ENCODE peak calls at places on chromosomes 11 and 22, in six cellular contexts. One of them, this sample, is unnamed.

GRCh38 chr22:29202231-29203192 is 3.2 kb upstream of the EMID1 start:
- DNase-seq in fibroblast of the aortic adventitia: no peak
- DNase-seq in GM12865: peak; percentile 98
- DNase-seq in fibroblast of lung: peak; percentile 24
- DNase-seq in upper lobe of right lung: no peak
- DNase-seq in IMR-90: peak; percentile 55
- DNase-seq in this sample: peak; percentile 62

GRCh38 chr11:67484847-67485311 is 2.1 kb downstream of the AIP start:
- DNase-seq in IMR-90: no peak
- DNase-seq in upper lobe of right lung: no peak
- DNase-seq in fibroblast of the aortic adventitia: no peak
- DNase-seq in GM12865: peak; percentile 85
- DNase-seq in fibroblast of lung: no peak
- DNase-seq in this sample: no peak

GRCh38 chr11:120244476-120244875 is 4.5 kb downstream of the POU2F3 start:
- DNase-seq in fibroblast of lung: no peak
- DNase-seq in upper lobe of right lung: no peak
- DNase-seq in fibroblast of the aortic adventitia: peak; percentile 27
- DNase-seq in IMR-90: peak; percentile 10
- DNase-seq in GM12865: peak; percentile 18
- DNase-seq in this sample: peak; percentile 28

GRCh38 chr11:84564180-84564866 is 1062.8 kb downstream of the DLG2 start:
- DNase-seq in fibroblast of lung: peak; percentile 46
- DNase-seq in upper lobe of right lung: no peak
- DNase-seq in GM12865: peak; percentile 52
- DNase-seq in fibroblast of the aortic adventitia: peak; percentile 65
- DNase-seq in IMR-90: peak; percentile 44
- DNase-seq in this sample: peak; percentile 68

GRCh38 chr11:75475767-75476650 is 43.0 kb upstream of the KLHL35 start:
- DNase-seq in fibroblast of lung: peak; percentile 47
- DNase-seq in upper lobe of right lung: no peak
- DNase-seq in fibroblast of the aortic adventitia: peak; percentile 61
- DNase-seq in GM12865: peak; percentile 17
- DNase-seq in IMR-90: peak; percentile 60
- DNase-seq in this sample: peak; percentile 54

GRCh38 chr11:57249384-57250319 is 12.6 kb upstream of the APLNR start:
- DNase-seq in IMR-90: peak; percentile 64
- DNase-seq in fibroblast of the aortic adventitia: peak; percentile 74
- DNase-seq in GM12865: peak; percentile 57
- DNase-seq in upper lobe of right lung: peak; percentile 80
- DNase-seq in fibroblast of lung: peak; percentile 72
- DNase-seq in this sample: peak; percentile 77

GRCh38 chr11:104653011-104653806 is 245.1 kb downstream of the CASP12 start:
- DNase-seq in fibroblast of the aortic adventitia: peak; percentile 10
- DNase-seq in GM12865: peak; percentile 0
- DNase-seq in IMR-90: no peak
- DNase-seq in upper lobe of right lung: no peak
- DNase-seq in fibroblast of lung: peak; percentile 28
- DNase-seq in this sample: peak; percentile 21

GRCh38 chr11:72950685-72951084 is 136.5 kb downstream of the ATG16L2 start:
- DNase-seq in fibroblast of the aortic adventitia: no peak
- DNase-seq in upper lobe of right lung: no peak
- DNase-seq in fibroblast of lung: no peak
- DNase-seq in GM12865: no peak
- DNase-seq in IMR-90: no peak
- DNase-seq in this sample: no peak

GRCh38 chr22:43883012-43883661 is 8.7 kb downstream of the PNPLA5 start:
- DNase-seq in fibroblast of the aortic adventitia: peak; percentile 68
- DNase-seq in fibroblast of lung: peak; percentile 79
- DNase-seq in IMR-90: peak; percentile 81
- DNase-seq in upper lobe of right lung: peak; percentile 52
- DNase-seq in GM12865: peak; percentile 81
- DNase-seq in this sample: peak; percentile 69

GRCh38 chr22:24989541-24989951 is 37.0 kb downstream of the KIAA1671 start:
- DNase-seq in fibroblast of the aortic adventitia: peak; percentile 80
- DNase-seq in fibroblast of lung: no peak
- DNase-seq in IMR-90: no peak
- DNase-seq in GM12865: no peak
- DNase-seq in upper lobe of right lung: no peak
- DNase-seq in this sample: peak; percentile 71

GRCh38 chr11:17734418-17734911 is at the start of gene KCNC1:
- DNase-seq in upper lobe of right lung: peak; percentile 67
- DNase-seq in IMR-90: peak; percentile 34
- DNase-seq in fibroblast of the aortic adventitia: peak; percentile 6
- DNase-seq in GM12865: peak; percentile 15
- DNase-seq in fibroblast of lung: peak; percentile 33
- DNase-seq in this sample: peak; percentile 33

GRCh38 chr22:32701021-32701420 is 100.5 kb upstream of the TIMP3 start:
- DNase-seq in fibroblast of the aortic adventitia: peak; percentile 28
- DNase-seq in GM12865: no peak
- DNase-seq in fibroblast of lung: peak; percentile 76
- DNase-seq in IMR-90: peak; percentile 37
- DNase-seq in upper lobe of right lung: no peak
- DNase-seq in this sample: no peak

GRCh38 chr22:41589260-41589600 is 410 bp downstream of the PMM1 start:
- DNase-seq in fibroblast of the aortic adventitia: no peak
- DNase-seq in IMR-90: no peak
- DNase-seq in fibroblast of lung: no peak
- DNase-seq in upper lobe of right lung: no peak
- DNase-seq in GM12865: peak; percentile 41
- DNase-seq in this sample: peak; percentile 24

GRCh38 chr11:128956401-128957203 is 13.9 kb upstream of the TP53AIP1 start:
- DNase-seq in GM12865: peak; percentile 65
- DNase-seq in fibroblast of the aortic adventitia: peak; percentile 83
- DNase-seq in fibroblast of lung: peak; percentile 82
- DNase-seq in IMR-90: peak; percentile 78
- DNase-seq in upper lobe of right lung: no peak
- DNase-seq in this sample: peak; percentile 81

GRCh38 chr11:35347921-35348331 is 71.4 kb downstream of the SLC1A2 start:
- DNase-seq in GM12865: no peak
- DNase-seq in fibroblast of lung: peak; percentile 59
- DNase-seq in IMR-90: peak; percentile 67
- DNase-seq in fibroblast of the aortic adventitia: peak; percentile 84
- DNase-seq in upper lobe of right lung: no peak
- DNase-seq in this sample: no peak

GRCh38 chr11:73317373-73317772 is 9.3 kb downstream of the ARHGEF17 start:
- DNase-seq in upper lobe of right lung: peak; percentile 85
- DNase-seq in GM12865: no peak
- DNase-seq in fibroblast of the aortic adventitia: peak; percentile 36
- DNase-seq in IMR-90: no peak
- DNase-seq in fibroblast of lung: no peak
- DNase-seq in this sample: no peak

GRCh38 chr22:37285937-37286336 is 3.6 kb downstream of the CYTH4 start:
- DNase-seq in fibroblast of lung: no peak
- DNase-seq in upper lobe of right lung: no peak
- DNase-seq in fibroblast of the aortic adventitia: no peak
- DNase-seq in IMR-90: no peak
- DNase-seq in GM12865: no peak
- DNase-seq in this sample: no peak

GRCh38 chr11:6622261-6623171 is 3.3 kb upstream of the TPP1 start:
- DNase-seq in upper lobe of right lung: no peak
- DNase-seq in IMR-90: no peak
- DNase-seq in fibroblast of the aortic adventitia: no peak
- DNase-seq in fibroblast of lung: no peak
- DNase-seq in GM12865: no peak
- DNase-seq in this sample: no peak

GRCh38 chr11:106815209-106815608 is 203.1 kb downstream of the GUCY1A2 start:
- DNase-seq in fibroblast of lung: no peak
- DNase-seq in GM12865: no peak
- DNase-seq in fibroblast of the aortic adventitia: no peak
- DNase-seq in IMR-90: no peak
- DNase-seq in upper lobe of right lung: no peak
- DNase-seq in this sample: no peak

GRCh38 chr11:29321293-29322132 is 695.3 kb downstream of the KCNA4 start:
- DNase-seq in fibroblast of the aortic adventitia: peak; percentile 86
- DNase-seq in IMR-90: peak; percentile 94
- DNase-seq in fibroblast of lung: peak; percentile 49
- DNase-seq in GM12865: no peak
- DNase-seq in upper lobe of right lung: no peak
- DNase-seq in this sample: peak; percentile 39

DNA sequence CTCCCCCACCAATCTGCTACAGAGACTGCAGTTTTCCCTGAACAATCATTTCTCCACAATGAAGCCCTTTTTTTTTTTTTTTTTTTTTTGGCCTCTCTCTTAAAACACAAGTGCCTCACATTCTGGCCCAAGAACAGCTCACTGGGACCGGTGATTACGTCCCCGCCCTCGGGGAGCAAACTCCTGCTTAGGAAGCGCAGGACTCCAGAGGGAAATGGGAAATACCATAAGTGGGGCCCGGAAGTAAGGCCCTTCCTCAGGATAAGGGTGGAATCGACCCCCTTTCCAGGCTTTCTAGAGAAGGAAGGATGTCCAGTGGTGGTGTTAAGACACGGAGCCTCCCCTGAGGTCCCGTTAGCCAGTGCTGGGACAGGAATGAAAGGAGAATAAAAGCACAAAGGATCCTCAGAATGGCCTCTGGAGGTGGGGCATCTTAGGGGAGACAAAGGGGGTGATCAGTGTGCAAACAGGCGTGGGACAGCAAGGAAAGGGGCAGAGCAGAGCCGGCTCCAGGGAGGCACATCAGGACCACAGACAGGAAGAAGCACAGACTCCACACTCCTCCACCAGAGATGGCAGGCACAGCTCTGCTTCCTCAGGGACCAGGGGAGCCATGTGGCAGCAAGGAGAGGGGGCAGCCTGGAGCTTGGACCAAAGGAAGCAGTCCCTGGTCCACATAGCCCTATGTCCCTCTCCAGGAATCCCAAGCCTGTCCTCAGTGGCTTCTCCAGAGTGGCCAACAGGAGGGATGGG is 61.3 kb downstream of the CHST1 start:
- DNase-seq in fibroblast of the aortic adventitia: no peak
- DNase-seq in upper lobe of right lung: no peak
- DNase-seq in GM12865: no peak
- DNase-seq in IMR-90: no peak
- DNase-seq in fibroblast of lung: no peak
- DNase-seq in this sample: no peak
- TF ChIP-seq CTCF in fibroblast of the aortic adventitia: no peak
- TF ChIP-seq CTCF in upper lobe of right lung: no peak
- TF ChIP-seq CTCF in GM12865: no peak
- TF ChIP-seq CTCF in IMR-90: no peak
- TF ChIP-seq CTCF in fibroblast of lung: no peak
- TF ChIP-seq CTCF in this sample: no peak

DNA sequence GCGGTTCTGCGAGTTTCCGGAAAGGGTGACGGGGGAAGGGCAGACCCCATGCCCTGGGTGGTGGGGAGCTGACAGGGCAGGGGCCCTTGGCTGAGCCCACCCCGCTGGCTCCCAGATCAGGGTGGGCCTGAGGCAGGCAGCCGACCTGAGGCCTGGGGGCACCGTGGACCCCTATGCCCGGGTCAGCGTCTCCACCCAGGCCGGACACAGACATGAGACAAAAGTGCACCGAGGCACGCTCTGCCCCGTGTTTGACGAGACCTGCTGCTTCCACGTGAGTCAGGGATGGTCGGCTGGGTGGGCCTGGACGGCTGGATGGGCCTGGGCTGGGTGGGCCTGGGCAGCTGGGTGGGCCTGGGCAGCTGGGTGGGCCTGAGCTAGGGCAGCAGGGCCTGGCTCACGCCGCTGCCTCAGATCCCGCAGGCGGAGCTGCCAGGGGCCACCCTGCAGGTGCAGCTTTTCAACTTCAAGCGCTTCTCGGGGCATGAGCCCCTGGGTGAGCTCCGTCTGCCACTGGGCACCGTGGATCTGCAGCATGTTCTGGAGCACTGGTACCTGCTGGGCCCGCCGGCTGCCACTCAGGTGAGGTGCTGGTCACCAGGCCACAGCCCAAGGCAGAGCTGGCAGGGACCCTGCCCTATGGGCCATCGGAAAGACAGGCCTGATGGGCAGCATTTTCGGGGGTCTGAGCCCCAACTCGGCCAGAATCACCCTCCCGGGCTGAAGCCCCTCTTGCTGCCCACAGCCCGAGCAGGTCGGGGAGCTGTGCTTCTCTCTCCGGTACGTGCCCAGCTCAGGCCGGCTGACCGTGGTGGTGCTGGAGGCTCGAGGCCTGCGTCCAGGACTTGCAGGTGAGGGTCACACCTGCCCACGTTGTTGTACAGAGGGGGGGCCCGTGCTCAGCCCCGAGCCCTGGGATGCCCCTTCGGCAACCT is 1.5 kb downstream of the SYT8 start:
- DNase-seq in upper lobe of right lung: no peak
- DNase-seq in fibroblast of the aortic adventitia: no peak
- DNase-seq in GM12865: no peak
- DNase-seq in IMR-90: no peak
- DNase-seq in fibroblast of lung: no peak
- DNase-seq in this sample: no peak
- H3K4me3 ChIP-seq in upper lobe of right lung: no peak overlapping the region
- H3K4me3 ChIP-seq in fibroblast of the aortic adventitia: no peak overlapping the region
- H3K4me3 ChIP-seq in GM12865: no peak overlapping the region
- H3K4me3 ChIP-seq in IMR-90: no peak overlapping the region
- H3K4me3 ChIP-seq in fibroblast of lung: no peak overlapping the region
- H3K4me3 ChIP-seq in this sample: no peak overlapping the region

GRCh38 chr11:742571-743201 is 4.6 kb upstream of the TALDO1 start:
- DNase-seq in IMR-90: no peak
- DNase-seq in fibroblast of lung: no peak
- DNase-seq in GM12865: no peak
- DNase-seq in upper lobe of right lung: no peak
- DNase-seq in fibroblast of the aortic adventitia: no peak
- DNase-seq in this sample: no peak

GRCh38 chr11:749731-750130 is 2.5 kb downstream of the TALDO1 start:
- DNase-seq in fibroblast of lung: no peak
- DNase-seq in upper lobe of right lung: peak; percentile 69
- DNase-seq in GM12865: no peak
- DNase-seq in fibroblast of the aortic adventitia: peak; percentile 30
- DNase-seq in IMR-90: no peak
- DNase-seq in this sample: no peak

GRCh38 chr11:748007-748359 is 719 bp downstream of the TALDO1 start:
- DNase-seq in IMR-90: no peak
- DNase-seq in GM12865: no peak
- DNase-seq in fibroblast of the aortic adventitia: peak; percentile 22
- DNase-seq in upper lobe of right lung: peak; percentile 74
- DNase-seq in fibroblast of lung: no peak
- DNase-seq in this sample: no peak

GRCh38 chr11:746289-747175 is 732 bp upstream of the TALDO1 start:
- DNase-seq in upper lobe of right lung: no peak
- DNase-seq in fibroblast of lung: no peak
- DNase-seq in fibroblast of the aortic adventitia: no peak
- DNase-seq in GM12865: peak; percentile 44
- DNase-seq in IMR-90: peak; percentile 24
- DNase-seq in this sample: no peak

GRCh38 chr11:747176-748006 is at the start of gene TALDO1:
- DNase-seq in upper lobe of right lung: peak; percentile 97
- DNase-seq in fibroblast of lung: peak; percentile 73
- DNase-seq in GM12865: peak; percentile 93
- DNase-seq in IMR-90: peak; percentile 76
- DNase-seq in fibroblast of the aortic adventitia: peak; percentile 68
- DNase-seq in this sample: peak; percentile 80
- TF ChIP-seq CTCF in upper lobe of right lung: peak; percentile 30
- TF ChIP-seq CTCF in fibroblast of lung: peak; percentile 13
- TF ChIP-seq CTCF in GM12865: no peak
- TF ChIP-seq CTCF in IMR-90: peak; percentile 32
- TF ChIP-seq CTCF in fibroblast of the aortic adventitia: peak; percentile 9
- TF ChIP-seq CTCF in this sample: no peak

DNA sequence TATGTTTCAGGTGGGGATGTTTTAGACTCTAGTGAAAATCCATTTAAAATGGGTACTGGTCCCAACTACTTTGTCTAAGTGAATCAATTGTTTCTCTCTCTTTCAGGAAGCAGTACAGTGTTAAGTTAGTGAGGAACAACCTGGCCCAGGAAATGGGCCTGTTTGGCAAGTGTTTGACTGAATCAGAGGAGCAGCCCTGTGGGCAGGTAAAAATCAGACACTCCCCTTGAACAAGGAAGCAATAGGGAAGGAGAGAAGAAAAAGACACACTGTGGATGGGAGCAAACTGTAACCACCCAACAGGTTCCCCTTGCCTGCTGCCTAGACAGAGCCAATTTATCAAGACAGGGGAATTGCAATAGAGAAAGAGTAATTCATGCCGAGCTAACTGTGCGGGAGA is 245.7 kb downstream of the C11orf87 start:
- DNase-seq in GM12865: no peak
- DNase-seq in fibroblast of lung: no peak
- DNase-seq in IMR-90: no peak
- DNase-seq in fibroblast of the aortic adventitia: no peak
- DNase-seq in upper lobe of right lung: no peak
- DNase-seq in this sample: no peak
- H3K4me3 ChIP-seq in GM12865: no peak overlapping the region
- H3K4me3 ChIP-seq in fibroblast of lung: no peak overlapping the region
- H3K4me3 ChIP-seq in IMR-90: no peak overlapping the region
- H3K4me3 ChIP-seq in fibroblast of the aortic adventitia: no peak overlapping the region
- H3K4me3 ChIP-seq in upper lobe of right lung: no peak overlapping the region
- H3K4me3 ChIP-seq in this sample: no peak overlapping the region